ENCODE peak calls at places on chromosomes 4 and X, in ten cellular contexts. Z, A, H, G, P, C, F, M, R and Q are unnamed samples.

GRCh38 chrX:63258144-63258543 is 93.0 kb downstream of the SPIN4 start:
- DNase-seq in F (no peak), A (no peak), G (no peak), H (no peak), M (no peak), Z (no peak), R (peak; percentile 62), C (no peak), P (no peak), Q (no peak)

GRCh38 chrX:63784346-63784901 is 590 bp downstream of the ARHGEF9 start:
- DNase-seq in Z (peak; percentile 13), C (no peak), M (peak; percentile 17), F (no peak), R (no peak), P (no peak), G (no peak), A (no peak), H (no peak), Q (no peak)

GRCh38 chrX:49101629-49101984 is 21.9 kb upstream of the WDR45 start:
- DNase-seq in M (peak; percentile 14), G (no peak), P (no peak), Z (no peak), C (no peak), A (no peak), H (no peak), R (no peak), F (no peak), Q (no peak)

GRCh38 chr4:117702353-117702752 is 331.9 kb upstream of the NDST3 start:
- DNase-seq in M (no peak), F (no peak), A (no peak), G (no peak), R (no peak), C (no peak), Z (no peak), H (no peak), P (no peak), Q (no peak)

GRCh38 chrX:71111141-71111843 is at the start of gene IL2RG:
- DNase-seq in M (peak; percentile 72), F (no peak), H (no peak), P (no peak), C (no peak), G (no peak), Z (no peak), A (no peak), R (no peak), Q (no peak)

GRCh38 chr4:15034071-15034764 is 31.9 kb downstream of the CPEB2 start:
- DNase-seq in F (no peak), A (peak; percentile 60), C (peak; percentile 68), Z (no peak), M (no peak), G (no peak), P (no peak), H (no peak), R (peak; percentile 42), Q (no peak)

GRCh38 chrX:7214251-7214650 is 66.3 kb upstream of the PUDP start:
- DNase-seq in M (no peak), R (peak; percentile 15), H (no peak), F (no peak), G (no peak), C (no peak), P (no peak), A (peak; percentile 8), Z (no peak), Q (no peak)

GRCh38 chr4:185847352-185848078 is 35.5 kb upstream of the SORBS2 start:
- DNase-seq in F (no peak), C (peak; percentile 73), G (peak; percentile 70), M (no peak), H (no peak), R (peak; percentile 91), Z (peak; percentile 76), P (peak; percentile 59), A (peak; percentile 89), Q (peak; percentile 69)

GRCh38 chr4:77854431-77855111 is 8.1 kb upstream of the MRPL1 start:
- DNase-seq in A (peak; percentile 15), G (no peak), F (no peak), R (no peak), Z (no peak), H (no peak), M (no peak), C (no peak), P (no peak), Q (no peak)

GRCh38 chr4:138875886-138876608 is 139.5 kb upstream of the NOCT start:
- DNase-seq in G (peak; percentile 37), P (no peak), M (no peak), H (no peak), A (peak; percentile 81), C (peak; percentile 88), Z (no peak), R (peak; percentile 93), F (no peak), Q (peak; percentile 79)

GRCh38 chr4:36165256-36166005 is 78.9 kb downstream of the ARAP2 start:
- DNase-seq in M (no peak), H (no peak), R (no peak), F (no peak), C (peak; percentile 28), Z (no peak), G (peak; percentile 17), P (no peak), A (peak; percentile 22), Q (peak; percentile 39)

GRCh38 chr4:116020141-116020722 is 906.8 kb upstream of the NDST4 start:
- DNase-seq in M (no peak), R (no peak), C (no peak), G (no peak), Z (no peak), A (no peak), P (no peak), F (no peak), H (no peak), Q (no peak)

GRCh38 chr4:146428298-146428697 is 93.4 kb downstream of the SLC10A7 start:
- DNase-seq in P (no peak), C (peak; percentile 16), A (no peak), M (no peak), G (no peak), Z (no peak), H (no peak), R (no peak), F (no peak), Q (no peak)

GRCh38 chr4:110247591-110247990 is 49.2 kb upstream of the ELOVL6 start:
- DNase-seq in A (no peak), C (no peak), G (no peak), F (no peak), Z (no peak), P (no peak), R (no peak), H (no peak), M (no peak), Q (no peak)

GRCh38 chrX:66498672-66499296 is 140.1 kb downstream of the EDA2R start:
- DNase-seq in H (no peak), Z (no peak), R (no peak), P (no peak), G (no peak), C (no peak), M (no peak), A (no peak), F (no peak), Q (no peak)

GRCh38 chr4:89889289-89889688 is 5.4 kb upstream of the MMRN1 start:
- DNase-seq in C (no peak), G (no peak), H (no peak), P (no peak), Z (no peak), M (no peak), F (no peak), A (no peak), R (no peak), Q (no peak)

DNA sequence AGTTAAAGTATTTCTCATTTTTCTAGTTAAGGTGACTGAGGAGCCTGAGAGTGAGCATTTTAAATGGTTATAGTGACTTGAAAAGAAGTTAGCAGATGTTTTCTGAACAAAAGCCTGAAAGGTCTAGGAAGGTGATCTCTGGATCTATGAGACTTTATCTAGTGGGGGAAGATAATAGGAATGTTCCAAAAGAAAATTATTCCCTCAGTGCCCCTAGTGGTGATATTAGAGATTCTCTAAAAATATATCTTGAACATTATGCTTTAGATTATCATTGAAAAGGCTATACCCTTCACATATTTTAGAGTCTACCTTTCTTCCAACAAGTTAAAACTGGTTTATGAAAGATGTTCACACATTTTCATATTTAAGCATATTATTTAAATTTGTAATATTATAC is 69.0 kb upstream of the SPANXN1 start:
- DNase-seq in Z (no peak), C (no peak), P (no peak), F (no peak), M (no peak), A (no peak), G (no peak), R (no peak), H (no peak), Q (no peak)
- TF ChIP-seq CTCF in Z (no peak), C (no peak), P (peak; percentile 40), F (no peak), M (no peak), A (peak; percentile 17), G (no peak), R (no peak), H (no peak), Q (peak; percentile 9)

DNA sequence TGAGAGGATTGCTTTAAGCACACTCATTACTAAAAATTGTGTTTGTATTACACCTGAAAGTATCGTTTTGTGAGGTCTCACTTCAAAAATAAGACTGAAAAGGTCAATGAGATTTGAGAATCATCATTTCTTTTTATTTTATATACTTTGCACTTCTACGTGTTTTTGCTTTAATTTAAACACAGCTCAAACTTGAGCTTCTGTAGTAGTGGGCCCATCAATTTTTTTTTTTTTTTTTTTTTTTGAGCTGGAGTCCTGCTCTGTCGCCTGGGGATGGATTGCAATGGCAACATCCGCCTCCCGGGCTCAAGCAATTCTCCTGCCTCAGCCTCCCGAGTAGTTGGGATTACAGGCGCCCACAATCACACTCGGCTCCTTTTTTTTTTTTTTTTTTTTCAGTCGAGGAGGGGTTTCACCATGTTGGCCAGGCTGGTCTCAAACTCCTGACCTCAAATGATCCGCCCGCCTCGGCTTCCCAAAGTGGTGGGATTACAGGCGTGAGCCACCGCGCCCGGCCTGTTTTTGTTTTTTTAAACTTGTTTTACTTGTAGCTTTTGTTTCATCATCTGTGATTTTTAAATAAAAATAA is 1.5 kb downstream of the GSTCD start:
- DNase-seq in Z (no peak), M (no peak), C (no peak), P (no peak), G (no peak), R (no peak), A (no peak), F (no peak), H (no peak), Q (no peak)
- H3K4me3 ChIP-seq in Z (no peak overlapping the region), M (no peak overlapping the region), C (no peak overlapping the region), P (no peak overlapping the region), G (peak overlapping the region; percentile 75), R (peak overlapping the region; percentile 82), A (no peak overlapping the region), F (no peak overlapping the region), H (peak overlapping the region; percentile 95), Q (no peak overlapping the region)

GRCh38 chr4:174119051-174119450 is 164.4 kb downstream of the FBXO8 start:
- DNase-seq in A (peak; percentile 94), R (peak; percentile 75), M (no peak), P (no peak), Z (no peak), F (no peak), C (peak; percentile 51), G (peak; percentile 82), H (no peak), Q (peak; percentile 47)
- TF ChIP-seq CTCF in A (no peak), R (no peak), M (no peak), P (no peak), Z (no peak), F (no peak), C (no peak), G (no peak), H (no peak), Q (no peak)

DNA sequence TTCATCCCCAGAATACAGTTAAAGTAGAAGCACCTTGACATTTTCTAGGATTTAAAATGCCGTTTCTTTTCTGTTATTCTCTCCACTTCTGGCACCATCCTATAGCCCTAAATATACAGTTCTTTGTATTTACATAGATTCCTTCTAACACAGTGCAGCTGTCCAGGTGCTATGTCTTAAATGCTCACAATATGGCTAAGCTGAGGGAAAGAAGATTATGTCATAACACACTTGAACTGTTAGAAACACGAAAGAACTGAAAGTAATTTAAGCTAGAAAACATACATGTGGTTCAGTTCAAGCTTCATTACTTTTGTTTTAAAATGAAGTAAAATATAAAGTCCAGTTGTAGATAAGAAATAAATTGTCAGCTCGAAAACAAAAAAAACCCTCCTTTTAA is 358.6 kb upstream of the GALNT7 start:
- DNase-seq in P (no peak), H (no peak), M (no peak), A (no peak), C (no peak), Z (no peak), G (no peak), F (no peak), R (no peak), Q (no peak)
- H3K4me3 ChIP-seq in P (no peak overlapping the region), H (no peak overlapping the region), M (no peak overlapping the region), A (no peak overlapping the region), C (no peak overlapping the region), Z (no peak overlapping the region), G (no peak overlapping the region), F (no peak overlapping the region), R (no peak overlapping the region), Q (no peak overlapping the region)